ENCODE peak calls at places on chromosomes 3 and 15, in six cellular contexts. E is HAP-1, W is psoas muscle, L is OCI-LY7, G is prostate gland, J is vagina. U is an unnamed sample.

GRCh38 chr3:115321396-115321795 is 174.3 kb upstream of the ZBTB20 start:
- DNase-seq in E (no peak), W (no peak), L (no peak), G (no peak), J (no peak), U (no peak)

GRCh38 chr3:133476971-133477375 is 77.1 kb downstream of the BFSP2 start:
- DNase-seq in E (no peak), W (no peak), L (peak; percentile 72), G (no peak), J (no peak), U (no peak)

GRCh38 chr15:70339551-70340517 is 242.1 kb upstream of the TLE3 start:
- DNase-seq in E (no peak), W (peak; percentile 51), L (no peak), G (no peak), J (peak; percentile 88), U (no peak)

GRCh38 chr3:132787616-132788015 is 65.4 kb upstream of the NPHP3 start:
- DNase-seq in E (no peak), W (no peak), L (no peak), G (no peak), J (no peak), U (no peak)

GRCh38 chr3:8239718-8240698 is 261.6 kb upstream of the LMCD1 start:
- DNase-seq in E (peak; percentile 41), W (no peak), L (peak; percentile 56), G (peak; percentile 9), J (no peak), U (no peak)

GRCh38 chr3:100915706-100916105 is 77.5 kb downstream of the ABI3BP start:
- DNase-seq in E (no peak), W (no peak), L (no peak), G (no peak), J (no peak), U (no peak)

GRCh38 chr15:22949074-22949547 is 31.1 kb downstream of the CYFIP1 start:
- DNase-seq in E (peak; percentile 77), W (peak; percentile 73), L (no peak), G (no peak), J (no peak), U (no peak)

GRCh38 chr3:83498617-83499016 is 1460.2 kb upstream of the CADM2 start:
- DNase-seq in E (no peak), W (no peak), L (no peak), G (no peak), J (no peak), U (no peak)

GRCh38 chr15:89400997-89401590 is 66.5 kb upstream of the POLG start:
- DNase-seq in E (no peak), W (no peak), L (no peak), G (no peak), J (no peak), U (no peak)

GRCh38 chr3:33372218-33373081 is 67.8 kb downstream of the UBP1 start:
- DNase-seq in E (peak; percentile 58), W (no peak), L (peak; percentile 60), G (peak; percentile 27), J (no peak), U (peak; percentile 14)

GRCh38 chr15:74235962-74236361 is at the start of gene CCDC33:
- DNase-seq in E (no peak), W (no peak), L (peak; percentile 3), G (no peak), J (no peak), U (no peak)

GRCh38 chr3:11200679-11200952 is 46.3 kb downstream of the HRH1 start:
- DNase-seq in E (no peak), W (no peak), L (no peak), G (no peak), J (no peak), U (no peak)

GRCh38 chr15:82294061-82294690 is 31.6 kb downstream of the SAXO2 start:
- DNase-seq in E (no peak), W (no peak), L (no peak), G (no peak), J (no peak), U (no peak)

GRCh38 chr3:36373084-36373483 is 7.2 kb upstream of the STAC start:
- DNase-seq in E (no peak), W (no peak), L (no peak), G (no peak), J (no peak), U (no peak)

GRCh38 chr3:6449099-6449498 is 411.8 kb upstream of the GRM7 start:
- DNase-seq in E (no peak), W (no peak), L (no peak), G (no peak), J (no peak), U (no peak)
- H3K9me3 ChIP-seq in E (no peaks in the 10 kb centered on the region), W (no peaks in the 10 kb centered on the region), L (no peaks in the 10 kb centered on the region), G (no peaks in the 10 kb centered on the region), J (no peaks in the 10 kb centered on the region), U (no peaks in the 10 kb centered on the region)

GRCh38 chr15:26841514-26841913 is 25.3 kb upstream of the GABRA5 start:
- DNase-seq in E (no peak), W (no peak), L (no peak), G (no peak), J (no peak), U (no peak)
- H3K9me3 ChIP-seq in E (no peaks in the 10 kb centered on the region), W (no peaks in the 10 kb centered on the region), L (no peaks in the 10 kb centered on the region), G (no peaks in the 10 kb centered on the region), J (no peaks in the 10 kb centered on the region), U (no peaks in the 10 kb centered on the region)

DNA sequence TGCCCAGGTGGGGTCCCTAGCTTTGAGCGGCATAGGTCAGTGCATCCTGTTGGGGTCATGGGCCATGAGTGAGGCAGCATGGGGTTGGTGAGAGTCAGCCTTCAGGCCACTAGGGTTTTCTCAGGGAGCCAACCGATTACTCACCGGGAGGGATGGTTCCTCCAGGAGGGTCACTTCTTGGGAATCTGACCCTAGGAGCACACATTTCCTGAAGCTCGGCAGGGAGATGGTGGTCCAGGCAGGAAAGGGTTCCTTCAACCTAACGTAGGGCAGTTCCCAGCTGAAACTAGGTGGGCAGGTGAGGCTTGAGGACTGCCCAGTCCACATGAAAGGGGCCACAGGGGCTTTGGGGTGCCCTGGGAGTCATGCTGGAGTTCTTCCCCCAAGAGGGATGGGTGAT is 218.0 kb downstream of the UBE3A start:
- DNase-seq in E (no peak), W (no peak), L (no peak), G (no peak), J (no peak), U (no peak)
- H3K9me3 ChIP-seq in E (no peaks in the 10 kb centered on the region), W (no peaks in the 10 kb centered on the region), L (no peaks in the 10 kb centered on the region), G (no peaks in the 10 kb centered on the region), J (no peaks in the 10 kb centered on the region), U (no peaks in the 10 kb centered on the region)

DNA sequence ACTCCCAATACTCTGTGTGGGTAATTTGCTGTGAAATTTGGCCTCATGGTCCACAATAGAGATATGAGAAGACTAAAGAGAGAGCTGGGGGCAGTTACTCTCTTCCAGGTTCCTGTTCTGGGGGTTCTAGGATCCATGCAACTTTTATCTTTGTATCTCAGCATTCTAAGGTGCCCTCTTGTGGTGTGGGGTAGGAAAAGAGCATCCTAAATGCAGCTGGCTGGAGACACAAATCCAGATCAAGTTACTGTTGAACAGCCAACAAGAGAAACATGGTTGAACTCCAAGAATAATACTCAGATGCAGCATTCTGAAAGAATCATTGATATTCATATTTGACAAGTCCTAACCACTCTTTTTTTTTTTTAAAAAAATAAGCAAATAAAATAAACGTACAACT is 238.2 kb downstream of the GREM1 start:
- DNase-seq in E (no peak), W (no peak), L (peak; percentile 63), G (no peak), J (no peak), U (no peak)
- H3K9me3 ChIP-seq in E (no peaks in the 10 kb centered on the region), W (no peaks in the 10 kb centered on the region), L (no peaks in the 10 kb centered on the region), G (no peaks in the 10 kb centered on the region), J (no peaks in the 10 kb centered on the region), U (no peaks in the 10 kb centered on the region)

GRCh38 chr15:50973605-50974004 is 65.1 kb downstream of the AP4E1 start:
- DNase-seq in E (no peak), W (no peak), L (no peak), G (no peak), J (no peak), U (no peak)
- H3K9me3 ChIP-seq in E (peaks cover 3% of the 10 kb centered on the region), W (peaks cover 19% of the 10 kb centered on the region), L (peaks cover 19% of the 10 kb centered on the region), G (no peaks in the 10 kb centered on the region), J (peaks cover 18% of the 10 kb centered on the region), U (peaks cover 4% of the 10 kb centered on the region)

DNA sequence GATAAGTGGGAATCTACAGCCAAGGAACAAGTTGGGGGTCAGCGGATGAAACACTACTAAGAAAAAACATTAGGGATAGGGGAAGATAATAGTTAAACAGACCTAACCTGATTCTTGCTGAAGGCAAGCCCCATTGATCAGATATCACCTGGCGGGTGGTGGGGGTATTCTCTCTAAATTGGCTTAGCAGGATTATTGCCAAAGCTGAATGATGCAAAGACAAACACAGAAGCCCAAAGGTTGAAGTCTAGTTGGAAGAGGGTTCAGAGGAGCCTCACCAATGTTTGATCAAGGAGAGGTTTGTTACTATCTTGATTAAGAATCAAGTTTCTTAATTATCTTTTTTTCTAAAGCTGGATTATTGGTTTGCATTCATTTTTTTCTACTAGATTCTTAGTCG is 371.9 kb upstream of the CNTN4 start:
- DNase-seq in E (no peak), W (no peak), L (no peak), G (no peak), J (no peak), U (no peak)
- H3K9me3 ChIP-seq in E (no peaks in the 10 kb centered on the region), W (no peaks in the 10 kb centered on the region), L (no peaks in the 10 kb centered on the region), G (no peaks in the 10 kb centered on the region), J (no peaks in the 10 kb centered on the region), U (no peaks in the 10 kb centered on the region)

GRCh38 chr3:189192725-189193124 is 21.0 kb downstream of the TPRG1 start:
- DNase-seq in E (no peak), W (no peak), L (no peak), G (no peak), J (no peak), U (no peak)
- H3K9me3 ChIP-seq in E (no peaks in the 10 kb centered on the region), W (peaks cover 18% of the 10 kb centered on the region), L (no peaks in the 10 kb centered on the region), G (no peaks in the 10 kb centered on the region), J (peaks cover 8% of the 10 kb centered on the region), U (peaks cover 7% of the 10 kb centered on the region)

GRCh38 chr3:159928692-159929091 is 59.9 kb upstream of the IL12A start:
- DNase-seq in E (no peak), W (no peak), L (no peak), G (no peak), J (no peak), U (no peak)
- H3K9me3 ChIP-seq in E (no peaks in the 10 kb centered on the region), W (peaks cover 2% of the 10 kb centered on the region), L (no peaks in the 10 kb centered on the region), G (no peaks in the 10 kb centered on the region), J (peaks cover under 1% of the 10 kb centered on the region), U (no peaks in the 10 kb centered on the region)